ENCODE peak calls at places on chromosome 4, in nine cellular contexts. One of them, this sample, is unnamed.

GRCh38 chr4:160352637-160353036 is 1249.8 kb downstream of the RAPGEF2 start:
- DNase-seq in SK-N-SH: no peak
- DNase-seq in stomach: no peak
- DNase-seq in transverse colon: no peak
- DNase-seq in prostate gland: no peak
- DNase-seq in H1: no peak
- DNase-seq in Panc1: no peak
- DNase-seq in GM23338: no peak
- DNase-seq in HepG2: no peak
- DNase-seq in this sample: no peak

GRCh38 chr4:22884157-22884556 is 191.4 kb downstream of the GBA3 start:
- DNase-seq in SK-N-SH: no peak
- DNase-seq in stomach: no peak
- DNase-seq in transverse colon: no peak
- DNase-seq in prostate gland: no peak
- DNase-seq in H1: no peak
- DNase-seq in Panc1: no peak
- DNase-seq in GM23338: peak; percentile 50
- DNase-seq in HepG2: no peak
- DNase-seq in this sample: no peak

GRCh38 chr4:132114885-132115284 is 1034.2 kb upstream of the PCDH10 start:
- DNase-seq in SK-N-SH: no peak
- DNase-seq in stomach: no peak
- DNase-seq in transverse colon: no peak
- DNase-seq in prostate gland: no peak
- DNase-seq in H1: no peak
- DNase-seq in Panc1: no peak
- DNase-seq in GM23338: no peak
- DNase-seq in HepG2: no peak
- DNase-seq in this sample: no peak

GRCh38 chr4:66376396-66376795 is 706.1 kb upstream of the EPHA5 start:
- DNase-seq in SK-N-SH: no peak
- DNase-seq in stomach: no peak
- DNase-seq in transverse colon: no peak
- DNase-seq in prostate gland: no peak
- DNase-seq in H1: no peak
- DNase-seq in Panc1: no peak
- DNase-seq in GM23338: no peak
- DNase-seq in HepG2: no peak
- DNase-seq in this sample: no peak

GRCh38 chr4:144967161-144967560 is 130.8 kb downstream of the ANAPC10 start:
- DNase-seq in SK-N-SH: no peak
- DNase-seq in stomach: no peak
- DNase-seq in transverse colon: no peak
- DNase-seq in prostate gland: no peak
- DNase-seq in H1: no peak
- DNase-seq in Panc1: no peak
- DNase-seq in GM23338: no peak
- DNase-seq in HepG2: no peak
- DNase-seq in this sample: no peak

GRCh38 chr4:54225671-54226398 is 3.3 kb upstream of the PDGFRA start:
- DNase-seq in SK-N-SH: no peak
- DNase-seq in stomach: no peak
- DNase-seq in transverse colon: no peak
- DNase-seq in prostate gland: no peak
- DNase-seq in H1: peak; percentile 57
- DNase-seq in Panc1: no peak
- DNase-seq in GM23338: peak; percentile 66
- DNase-seq in HepG2: no peak
- DNase-seq in this sample: no peak

GRCh38 chr4:3766207-3766790 is at the start of gene ADRA2C:
- DNase-seq in SK-N-SH: peak; percentile 87
- DNase-seq in stomach: no peak
- DNase-seq in transverse colon: no peak
- DNase-seq in prostate gland: no peak
- DNase-seq in H1: peak; percentile 57
- DNase-seq in Panc1: no peak
- DNase-seq in GM23338: peak; percentile 51
- DNase-seq in HepG2: peak; percentile 20
- DNase-seq in this sample: no peak

GRCh38 chr4:189053621-189054020 is 887.1 kb upstream of the FRG1 start:
- DNase-seq in SK-N-SH: no peak
- DNase-seq in stomach: no peak
- DNase-seq in transverse colon: no peak
- DNase-seq in prostate gland: no peak
- DNase-seq in H1: no peak
- DNase-seq in Panc1: no peak
- DNase-seq in GM23338: no peak
- DNase-seq in HepG2: no peak
- DNase-seq in this sample: no peak

GRCh38 chr4:3227878-3228675 is 20.9 kb upstream of the MSANTD1 start:
- DNase-seq in SK-N-SH: no peak
- DNase-seq in stomach: no peak
- DNase-seq in transverse colon: no peak
- DNase-seq in prostate gland: no peak
- DNase-seq in H1: no peak
- DNase-seq in Panc1: no peak
- DNase-seq in GM23338: no peak
- DNase-seq in HepG2: no peak
- DNase-seq in this sample: no peak

GRCh38 chr4:74555231-74555630 is 110.3 kb downstream of the AREG start:
- DNase-seq in SK-N-SH: no peak
- DNase-seq in stomach: no peak
- DNase-seq in transverse colon: no peak
- DNase-seq in prostate gland: no peak
- DNase-seq in H1: no peak
- DNase-seq in Panc1: no peak
- DNase-seq in GM23338: no peak
- DNase-seq in HepG2: peak; percentile 15
- DNase-seq in this sample: no peak

GRCh38 chr4:45971108-45971507 is 152.7 kb downstream of the GABRG1 start:
- DNase-seq in SK-N-SH: no peak
- DNase-seq in stomach: no peak
- DNase-seq in transverse colon: no peak
- DNase-seq in prostate gland: no peak
- DNase-seq in H1: no peak
- DNase-seq in Panc1: no peak
- DNase-seq in GM23338: no peak
- DNase-seq in HepG2: no peak
- DNase-seq in this sample: no peak

GRCh38 chr4:105422207-105422920 is 51.5 kb downstream of the PPA2 start:
- DNase-seq in SK-N-SH: no peak
- DNase-seq in stomach: no peak
- DNase-seq in transverse colon: no peak
- DNase-seq in prostate gland: no peak
- DNase-seq in H1: no peak
- DNase-seq in Panc1: no peak
- DNase-seq in GM23338: no peak
- DNase-seq in HepG2: peak; percentile 62
- DNase-seq in this sample: no peak

GRCh38 chr4:36392049-36392448 is 110.6 kb downstream of the DTHD1 start:
- DNase-seq in SK-N-SH: no peak
- DNase-seq in stomach: no peak
- DNase-seq in transverse colon: no peak
- DNase-seq in prostate gland: no peak
- DNase-seq in H1: no peak
- DNase-seq in Panc1: no peak
- DNase-seq in GM23338: no peak
- DNase-seq in HepG2: no peak
- DNase-seq in this sample: no peak

GRCh38 chr4:189302719-189303118 is 638.0 kb upstream of the FRG1 start:
- DNase-seq in SK-N-SH: no peak
- DNase-seq in stomach: no peak
- DNase-seq in transverse colon: no peak
- DNase-seq in prostate gland: no peak
- DNase-seq in H1: no peak
- DNase-seq in Panc1: no peak
- DNase-seq in GM23338: peak; percentile 7
- DNase-seq in HepG2: no peak
- DNase-seq in this sample: no peak

GRCh38 chr4:169852481-169852880 is 94.7 kb upstream of the HPF1 start:
- DNase-seq in SK-N-SH: no peak
- DNase-seq in stomach: no peak
- DNase-seq in transverse colon: no peak
- DNase-seq in prostate gland: no peak
- DNase-seq in H1: no peak
- DNase-seq in Panc1: no peak
- DNase-seq in GM23338: no peak
- DNase-seq in HepG2: no peak
- DNase-seq in this sample: no peak

GRCh38 chr4:154529737-154530136 is 20.5 kb downstream of the PLRG1 start:
- DNase-seq in SK-N-SH: no peak
- DNase-seq in stomach: no peak
- DNase-seq in transverse colon: no peak
- DNase-seq in prostate gland: peak; percentile 11
- DNase-seq in H1: no peak
- DNase-seq in Panc1: no peak
- DNase-seq in GM23338: no peak
- DNase-seq in HepG2: no peak
- DNase-seq in this sample: peak; percentile 62

GRCh38 chr4:155780773-155781172 is 22.0 kb downstream of the GUCY1B1 start:
- DNase-seq in SK-N-SH: no peak
- DNase-seq in stomach: no peak
- DNase-seq in transverse colon: no peak
- DNase-seq in prostate gland: no peak
- DNase-seq in H1: no peak
- DNase-seq in Panc1: no peak
- DNase-seq in GM23338: no peak
- DNase-seq in HepG2: no peak
- DNase-seq in this sample: no peak

GRCh38 chr4:155774033-155774432 is 15.2 kb downstream of the GUCY1B1 start:
- DNase-seq in SK-N-SH: no peak
- DNase-seq in stomach: no peak
- DNase-seq in transverse colon: no peak
- DNase-seq in prostate gland: no peak
- DNase-seq in H1: no peak
- DNase-seq in Panc1: no peak
- DNase-seq in GM23338: no peak
- DNase-seq in HepG2: no peak
- DNase-seq in this sample: no peak

GRCh38 chr4:155773196-155773800 is 14.5 kb downstream of the GUCY1B1 start:
- DNase-seq in SK-N-SH: no peak
- DNase-seq in stomach: no peak
- DNase-seq in transverse colon: no peak
- DNase-seq in prostate gland: no peak
- DNase-seq in H1: no peak
- DNase-seq in Panc1: no peak
- DNase-seq in GM23338: no peak
- DNase-seq in HepG2: no peak
- DNase-seq in this sample: no peak

GRCh38 chr4:155781432-155781831 is 22.6 kb downstream of the GUCY1B1 start:
- DNase-seq in SK-N-SH: no peak
- DNase-seq in stomach: no peak
- DNase-seq in transverse colon: no peak
- DNase-seq in prostate gland: no peak
- DNase-seq in H1: no peak
- DNase-seq in Panc1: no peak
- DNase-seq in GM23338: no peak
- DNase-seq in HepG2: no peak
- DNase-seq in this sample: no peak

GRCh38 chr4:155777971-155778710 is 19.3 kb downstream of the GUCY1B1 start:
- DNase-seq in SK-N-SH: no peak
- DNase-seq in stomach: no peak
- DNase-seq in transverse colon: no peak
- DNase-seq in prostate gland: peak; percentile 67
- DNase-seq in H1: no peak
- DNase-seq in Panc1: no peak
- DNase-seq in GM23338: no peak
- DNase-seq in HepG2: no peak
- DNase-seq in this sample: no peak
- H3K27ac ChIP-seq in SK-N-SH: no peak overlapping the region
- H3K27ac ChIP-seq in stomach: peak overlapping the region; percentile 40
- H3K27ac ChIP-seq in transverse colon: peak overlapping the region; percentile 69
- H3K27ac ChIP-seq in prostate gland: peak overlapping the region; percentile 54
- H3K27ac ChIP-seq in H1: no peak overlapping the region
- H3K27ac ChIP-seq in Panc1: no peak overlapping the region
- H3K27ac ChIP-seq in GM23338: no peak overlapping the region
- H3K27ac ChIP-seq in HepG2: no peak overlapping the region
- H3K27ac ChIP-seq in this sample: no peak overlapping the region

GRCh38 chr4:95251568-95251967 is 297.2 kb downstream of the UNC5C start:
- DNase-seq in SK-N-SH: no peak
- DNase-seq in stomach: no peak
- DNase-seq in transverse colon: no peak
- DNase-seq in prostate gland: no peak
- DNase-seq in H1: no peak
- DNase-seq in Panc1: no peak
- DNase-seq in GM23338: no peak
- DNase-seq in HepG2: no peak
- DNase-seq in this sample: no peak
- TF ChIP-seq POLR2AphosphoS5 in SK-N-SH: no peak
- TF ChIP-seq POLR2AphosphoS5 in stomach: no peak
- TF ChIP-seq POLR2AphosphoS5 in transverse colon: no peak
- TF ChIP-seq POLR2AphosphoS5 in prostate gland: no peak
- TF ChIP-seq POLR2AphosphoS5 in H1: no peak
- TF ChIP-seq POLR2AphosphoS5 in Panc1: no peak
- TF ChIP-seq POLR2AphosphoS5 in GM23338: no peak
- TF ChIP-seq POLR2AphosphoS5 in HepG2: no peak
- TF ChIP-seq POLR2AphosphoS5 in this sample: no peak

DNA sequence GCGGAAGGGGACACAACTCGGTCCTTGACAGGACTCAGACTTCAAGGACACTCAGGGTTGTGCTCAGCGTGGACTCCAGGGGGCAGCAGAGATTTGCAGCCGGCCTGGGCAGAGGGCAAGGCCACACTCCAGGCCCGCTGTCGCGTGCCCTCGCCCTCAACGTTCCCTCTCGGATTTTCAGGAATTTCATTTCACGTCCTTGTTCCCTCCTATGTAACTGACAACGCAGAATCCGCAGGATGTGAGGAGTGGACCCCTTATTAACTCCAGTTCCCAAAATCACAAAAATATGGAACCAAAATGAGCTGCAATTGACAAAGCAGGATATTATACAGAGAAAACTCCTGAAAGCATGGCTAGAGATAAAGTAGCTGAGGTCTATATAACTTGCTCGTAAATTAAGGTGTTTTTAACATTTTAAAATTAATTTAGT is 21.0 kb upstream of the DCTD start:
- DNase-seq in SK-N-SH: peak; percentile 84
- DNase-seq in stomach: peak; percentile 77
- DNase-seq in transverse colon: peak; percentile 78
- DNase-seq in prostate gland: peak; percentile 32
- DNase-seq in H1: peak; percentile 89
- DNase-seq in Panc1: peak; percentile 51
- DNase-seq in GM23338: peak; percentile 83
- DNase-seq in HepG2: peak; percentile 47
- DNase-seq in this sample: no peak
- H3K4me3 ChIP-seq in SK-N-SH: no peak overlapping the region
- H3K4me3 ChIP-seq in stomach: no peak overlapping the region
- H3K4me3 ChIP-seq in transverse colon: no peak overlapping the region
- H3K4me3 ChIP-seq in prostate gland: no peak overlapping the region
- H3K4me3 ChIP-seq in H1: no peak overlapping the region
- H3K4me3 ChIP-seq in Panc1: no peak overlapping the region
- H3K4me3 ChIP-seq in GM23338: no peak overlapping the region
- H3K4me3 ChIP-seq in HepG2: no peak overlapping the region
- H3K4me3 ChIP-seq in this sample: no peak overlapping the region

DNA sequence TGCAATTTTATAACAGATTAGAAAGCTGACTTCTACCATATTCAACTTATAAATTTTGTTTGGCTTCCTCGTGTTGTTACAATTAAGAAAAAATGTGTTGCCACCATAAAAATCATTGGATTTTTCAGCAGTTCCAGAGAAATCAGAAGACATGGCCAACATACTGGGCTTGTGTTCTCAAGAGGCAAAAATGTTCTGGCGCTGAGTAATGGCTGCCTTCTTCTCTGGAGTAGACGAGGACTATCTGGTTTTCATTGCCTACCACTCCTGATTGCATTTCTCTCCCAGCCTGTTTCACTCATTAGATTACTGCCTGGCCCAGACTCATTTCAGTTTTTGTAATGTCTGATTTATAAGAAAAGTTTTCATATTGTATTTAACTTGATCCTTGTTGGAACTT is 122.3 kb downstream of the ARHGAP10 start:
- DNase-seq in SK-N-SH: no peak
- DNase-seq in stomach: no peak
- DNase-seq in transverse colon: no peak
- DNase-seq in prostate gland: no peak
- DNase-seq in H1: no peak
- DNase-seq in Panc1: no peak
- DNase-seq in GM23338: no peak
- DNase-seq in HepG2: no peak
- DNase-seq in this sample: no peak
- H3K27ac ChIP-seq in SK-N-SH: peak overlapping the region; percentile 94
- H3K27ac ChIP-seq in stomach: peak overlapping the region; percentile 3
- H3K27ac ChIP-seq in transverse colon: peak overlapping the region; percentile 35
- H3K27ac ChIP-seq in prostate gland: peak overlapping the region; percentile 67
- H3K27ac ChIP-seq in H1: no peak overlapping the region
- H3K27ac ChIP-seq in Panc1: no peak overlapping the region
- H3K27ac ChIP-seq in GM23338: no peak overlapping the region
- H3K27ac ChIP-seq in HepG2: no peak overlapping the region
- H3K27ac ChIP-seq in this sample: no peak overlapping the region

This sample was measured in breast epithelium.